ENCODE peak calls at places on chromosome 5, in ten cellular contexts. P is activated naive CD4-positive, alpha-beta T cell; A is NCI-H2171 treated with DMSO at 0.1 percent for 48 hours; G is NCI-H1417; X is stimulated activated CD4-positive, alpha-beta T cell treated with anti-CD3 and anti-CD28 coated beads, Interleukin-1b, Interleukin-23, amount 100 ng/mL, for 24 hours; L is lower lobe of right lung; O is NCI-H1105 treated with DMSO at 0.1 percent for 48 hours; N is Ammon's horn; B is Calu3; D is GM04503. M is an unnamed sample.

GRCh38 chr5:98433673-98434072 is 339.8 kb upstream of the RGMB start:
- DNase-seq in P (no peak), A (no peak), G (no peak), X (no peak), L (no peak), O (no peak), N (no peak), B (no peak), D (no peak), M (no peak)

GRCh38 chr5:139383993-139384590 is 995 bp upstream of the SLC23A1 start:
- DNase-seq in P (no peak), A (no peak), G (no peak), X (no peak), L (no peak), O (no peak), N (no peak), B (no peak), D (no peak), M (no peak)

GRCh38 chr5:54703091-54703490 is 185.5 kb downstream of the SNX18 start:
- DNase-seq in P (no peak), A (no peak), G (no peak), X (no peak), L (no peak), O (no peak), N (no peak), B (peak), D (peak), M (peak)

GRCh38 chr5:135126688-135127603 is 92.9 kb upstream of the PITX1 start:
- DNase-seq in P (no peak), A (peak), G (no peak), X (no peak), L (no peak), O (peak), N (no peak), B (peak), D (no peak), M (peak)

GRCh38 chr5:11390369-11390768 is 513.9 kb downstream of the CTNND2 start:
- DNase-seq in P (no peak), A (no peak), G (no peak), X (no peak), L (no peak), O (no peak), N (peak), B (no peak), D (no peak), M (no peak)

GRCh38 chr5:113748403-113748802 is 234.9 kb downstream of the YTHDC2 start:
- DNase-seq in P (no peak), A (no peak), G (no peak), X (no peak), L (no peak), O (no peak), N (no peak), B (no peak), D (no peak), M (no peak)

GRCh38 chr5:151234476-151235238 is 10.8 kb upstream of the CCDC69 start:
- DNase-seq in P (peak), A (no peak), G (no peak), X (no peak), L (peak), O (no peak), N (no peak), B (peak), D (peak), M (peak)

GRCh38 chr5:169299651-169300467 is 1.1 kb downstream of the SLIT3 start:
- DNase-seq in P (no peak), A (no peak), G (no peak), X (no peak), L (no peak), O (no peak), N (no peak), B (no peak), D (no peak), M (peak)

GRCh38 chr5:107135391-107135790 is 535.3 kb downstream of the EFNA5 start:
- DNase-seq in P (no peak), A (no peak), G (no peak), X (no peak), L (no peak), O (no peak), N (no peak), B (no peak), D (no peak), M (peak)

GRCh38 chr5:178058321-178059012 is 54.9 kb upstream of the N4BP3 start:
- DNase-seq in P (no peak), A (peak), G (peak), X (no peak), L (peak), O (peak), N (no peak), B (no peak), D (no peak), M (no peak)

GRCh38 chr5:60382761-60383160 is 317.2 kb downstream of the DEPDC1B start:
- DNase-seq in P (no peak), A (no peak), G (peak), X (no peak), L (no peak), O (peak), N (peak), B (peak), D (peak), M (peak)

GRCh38 chr5:129174447-129174846 is 79.9 kb downstream of the ISOC1 start:
- DNase-seq in P (no peak), A (no peak), G (no peak), X (no peak), L (no peak), O (no peak), N (no peak), B (no peak), D (no peak), M (no peak)

GRCh38 chr5:122099060-122099790 is 21.2 kb upstream of the LOX start:
- DNase-seq in P (no peak), A (no peak), G (no peak), X (no peak), L (no peak), O (no peak), N (no peak), B (peak), D (no peak), M (peak)

GRCh38 chr5:68459093-68459492 is 243.5 kb downstream of the PIK3R1 start:
- DNase-seq in P (no peak), A (peak), G (peak), X (no peak), L (no peak), O (peak), N (no peak), B (no peak), D (no peak), M (no peak)

GRCh38 chr5:66840527-66841013 is 244.4 kb downstream of the MAST4 start:
- DNase-seq in P (no peak), A (no peak), G (no peak), X (no peak), L (no peak), O (no peak), N (no peak), B (no peak), D (no peak), M (no peak)

GRCh38 chr5:67364381-67364970 is 167.9 kb upstream of the CD180 start:
- DNase-seq in P (no peak), A (no peak), G (no peak), X (no peak), L (no peak), O (no peak), N (no peak), B (no peak), D (no peak), M (no peak)

GRCh38 chr5:51225671-51226419 is 157.4 kb upstream of the ISL1 start:
- DNase-seq in P (no peak), A (peak), G (peak), X (no peak), L (no peak), O (peak), N (peak), B (peak), D (no peak), M (no peak)

GRCh38 chr5:139105621-139106071 is 92.5 kb downstream of the SIL1 start:
- DNase-seq in P (no peak), A (peak), G (peak), X (no peak), L (no peak), O (peak), N (peak), B (no peak), D (no peak), M (no peak)